ENCODE peak calls at places on chromosomes 13 and 19, in seven cellular contexts. M, E, Y, L, H, X and W are unnamed samples. For H3K9me3, the result is how much of the 10 kb centered on the place peaks cover.

GRCh38 chr13:25836709-25837316 is 215.0 kb downstream of the SHISA2 start:
- DNase-seq in L (no peak), M (no peak), X (no peak), H (no peak), Y (no peak), E (no peak), W (no peak)

GRCh38 chr13:113042456-113042855 is 63.1 kb upstream of the F7 start:
- DNase-seq in X (no peak), H (no peak), M (no peak), Y (no peak), L (no peak), E (no peak), W (no peak)

GRCh38 chr13:40124648-40125045 is 469.2 kb downstream of the COG6 start:
- DNase-seq in H (no peak), M (no peak), L (no peak), Y (no peak), E (no peak), X (no peak), W (no peak)

GRCh38 chr13:26498524-26499208 is 58.8 kb upstream of the WASF3 start:
- DNase-seq in L (no peak), Y (no peak), H (no peak), E (no peak), X (no peak), M (no peak), W (no peak)

GRCh38 chr13:98450495-98451167 is 126.3 kb downstream of the STK24 start:
- DNase-seq in Y (no peak), E (no peak), H (peak), L (peak), X (no peak), M (peak), W (no peak)

GRCh38 chr19:4365791-4366665 is 22.7 kb downstream of the MPND start:
- DNase-seq in E (no peak), M (no peak), X (no peak), Y (no peak), L (no peak), H (no peak), W (no peak)

GRCh38 chr13:20847298-20847697 is 55.2 kb downstream of the XPO4 start:
- DNase-seq in Y (no peak), L (no peak), M (no peak), E (no peak), X (no peak), H (peak), W (no peak)

GRCh38 chr13:98599502-98600328 is 22.8 kb upstream of the STK24 start:
- DNase-seq in L (no peak), X (no peak), Y (no peak), E (no peak), H (peak), M (no peak), W (no peak)

GRCh38 chr13:36090592-36090991 is 40.6 kb downstream of the DCLK1 start:
- DNase-seq in Y (no peak), E (no peak), M (no peak), X (no peak), H (no peak), L (no peak), W (no peak)

GRCh38 chr19:3753631-3754410 is 7.7 kb downstream of the APBA3 start:
- DNase-seq in X (no peak), Y (no peak), H (no peak), L (no peak), M (no peak), E (no peak), W (no peak)

GRCh38 chr13:34847751-34848150 is 94.3 kb upstream of the NBEA start:
- DNase-seq in H (peak), E (no peak), X (no peak), M (no peak), L (no peak), Y (no peak), W (no peak)

GRCh38 chr13:46949211-46949610 is 52.4 kb upstream of the HTR2A start:
- DNase-seq in E (no peak), Y (no peak), L (no peak), H (no peak), X (no peak), M (no peak), W (no peak)

GRCh38 chr13:36559388-36559787 is 114.4 kb upstream of the SERTM1 start:
- DNase-seq in E (no peak), M (no peak), X (no peak), H (no peak), Y (no peak), L (no peak), W (no peak)

GRCh38 chr19:7355151-7355845 is 6.6 kb downstream of the ARHGEF18 start:
- DNase-seq in H (no peak), X (no peak), Y (no peak), M (no peak), L (no peak), E (no peak), W (no peak)

GRCh38 chr19:35462476-35462953 is 14.5 kb downstream of the FFAR2 start:
- DNase-seq in H (no peak), Y (no peak), M (peak), L (no peak), E (no peak), X (no peak), W (peak)

GRCh38 chr19:28424662-28425430 is 788.1 kb downstream of the UQCRFS1 start:
- DNase-seq in H (no peak), E (no peak), M (no peak), Y (no peak), X (no peak), L (no peak), W (no peak)

GRCh38 chr19:14369399-14370168 is 11.7 kb upstream of the ADGRE5 start:
- DNase-seq in M (no peak), H (peak), X (no peak), Y (no peak), E (no peak), L (no peak), W (peak)

GRCh38 chr13:49828452-49828851 is 36.0 kb upstream of the KPNA3 start:
- DNase-seq in H (no peak), E (no peak), L (no peak), X (no peak), M (peak), Y (no peak), W (no peak)

GRCh38 chr13:97600438-97601080 is 166.6 kb downstream of the RAP2A start:
- DNase-seq in L (no peak), H (no peak), Y (no peak), E (no peak), X (no peak), M (no peak), W (no peak)

GRCh38 chr13:89869312-89869711 is 1478.2 kb upstream of the MIR17HG start:
- DNase-seq in M (no peak), E (no peak), Y (no peak), L (no peak), X (no peak), H (no peak), W (no peak)

GRCh38 chr19:14536926-14537692 is 7.7 kb downstream of the TECR start:
- DNase-seq in E (peak), L (peak), H (peak), Y (no peak), X (peak), M (peak), W (peak)

GRCh38 chr13:100881291-100881864 is 206.8 kb upstream of the TMTC4 start:
- DNase-seq in H (no peak), M (no peak), Y (no peak), L (no peak), X (no peak), E (no peak), W (no peak)

GRCh38 chr19:16821081-16821480 is 8.1 kb upstream of the SIN3B start:
- DNase-seq in X (no peak), E (no peak), L (no peak), M (no peak), H (no peak), Y (no peak), W (no peak)

GRCh38 chr19:38433268-38433733 is at the start of gene RYR1:
- DNase-seq in H (peak), E (peak), L (peak), M (peak), Y (no peak), X (peak), W (peak)

GRCh38 chr13:29383476-29383875 is 212.0 kb downstream of the SLC7A1 start:
- DNase-seq in L (no peak), E (no peak), X (no peak), M (no peak), Y (no peak), H (no peak), W (no peak)

GRCh38 chr13:22848539-22849052 is 332.2 kb upstream of the SGCG start:
- DNase-seq in E (no peak), H (no peak), M (no peak), Y (no peak), L (peak), X (no peak), W (no peak)

GRCh38 chr13:91153372-91153771 is 194.1 kb upstream of the MIR17HG start:
- DNase-seq in M (no peak), X (no peak), E (no peak), L (no peak), H (no peak), Y (no peak), W (no peak)

GRCh38 chr19:5705552-5705951 is 14.4 kb downstream of the LONP1 start:
- DNase-seq in M (no peak), L (no peak), E (no peak), H (no peak), X (no peak), Y (no peak), W (no peak)

GRCh38 chr19:46221152-46221551 is 8.4 kb upstream of the IGFL1 start:
- DNase-seq in M (no peak), H (no peak), E (no peak), Y (no peak), X (no peak), L (no peak), W (no peak)

GRCh38 chr13:98632971-98633370 is 56.1 kb upstream of the STK24 start:
- DNase-seq in E (no peak), X (no peak), M (no peak), Y (no peak), H (no peak), L (no peak), W (no peak)

GRCh38 chr19:33411621-33412180 is 38.2 kb downstream of the CEBPG start:
- DNase-seq in H (no peak), X (no peak), Y (no peak), L (no peak), M (no peak), E (no peak), W (no peak)

GRCh38 chr19:53881482-53882390 is at the start of gene PRKCG:
- DNase-seq in E (peak), X (no peak), H (peak), L (peak), Y (no peak), M (no peak), W (peak)

GRCh38 chr13:73324842-73325241 is 266.0 kb downstream of the KLF5 start:
- DNase-seq in M (no peak), Y (no peak), L (no peak), X (no peak), H (no peak), E (no peak), W (no peak)

GRCh38 chr13:39527961-39528720 is 74.9 kb downstream of the LHFPL6 start:
- DNase-seq in H (no peak), E (peak), Y (no peak), L (no peak), X (no peak), M (no peak), W (no peak)

GRCh38 chr19:38304866-38305429 is 897 bp downstream of the C19orf33 start:
- DNase-seq in X (peak), L (no peak), M (no peak), E (peak), Y (peak), H (peak), W (no peak)

GRCh38 chr13:40064723-40065122 is 409.3 kb downstream of the COG6 start:
- DNase-seq in E (peak), Y (no peak), X (no peak), M (no peak), H (no peak), L (no peak), W (no peak)

GRCh38 chr13:32650705-32651311 is 64.6 kb downstream of the PDS5B start:
- DNase-seq in L (no peak), M (peak), E (peak), X (no peak), H (peak), Y (peak), W (peak)

GRCh38 chr19:18507021-18507726 is 14.7 kb downstream of the ELL start:
- DNase-seq in M (no peak), E (no peak), L (peak), Y (no peak), X (no peak), H (no peak), W (peak)

GRCh38 chr19:57267294-57267693 is 13.0 kb upstream of the ZNF460 start:
- DNase-seq in M (no peak), X (no peak), E (no peak), L (no peak), H (no peak), Y (no peak), W (no peak)

GRCh38 chr13:67841071-67841470 is 610.9 kb upstream of the PCDH9 start:
- DNase-seq in H (no peak), L (no peak), X (no peak), E (no peak), M (no peak), Y (no peak), W (no peak)
- TF ChIP-seq CTCF in H (no peak), L (no peak), X (no peak), E (no peak), M (peak), Y (no peak), W (no peak)

DNA sequence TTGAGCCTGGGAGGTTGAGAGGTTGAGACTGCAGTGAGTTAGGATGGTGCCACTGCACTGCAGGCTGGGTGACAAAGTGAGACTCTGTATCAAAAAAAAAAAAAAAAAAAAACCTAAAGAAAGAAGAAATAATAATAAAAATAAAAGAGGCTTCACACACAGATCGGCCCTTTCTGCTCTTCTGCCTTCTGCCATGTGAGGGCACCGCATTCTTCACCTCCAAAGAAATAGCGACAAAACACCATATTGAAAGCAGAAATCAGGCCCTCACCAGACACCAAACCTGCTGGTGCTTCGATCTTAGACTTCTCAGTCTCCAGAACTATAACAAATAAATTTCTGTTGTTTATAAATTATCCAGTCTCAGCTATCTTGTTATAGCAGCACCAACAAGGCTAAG is 3.0 kb downstream of the ZNF649 start:
- DNase-seq in L (no peak), M (no peak), H (no peak), Y (no peak), X (no peak), E (no peak), W (no peak)
- H3K9me3 ChIP-seq in L (half or more), M (under half), H (under half), Y (under half), X (under half), E (half or more), W (half or more)

GRCh38 chr19:47239152-47239551 is 8.2 kb upstream of the BBC3 start:
- DNase-seq in H (no peak), L (no peak), E (no peak), Y (no peak), X (no peak), M (peak), W (no peak)
- H3K27ac ChIP-seq in H (no peak), L (no peak), E (no peak), Y (no peak), X (no peak), M (no peak), W (no peak)

DNA sequence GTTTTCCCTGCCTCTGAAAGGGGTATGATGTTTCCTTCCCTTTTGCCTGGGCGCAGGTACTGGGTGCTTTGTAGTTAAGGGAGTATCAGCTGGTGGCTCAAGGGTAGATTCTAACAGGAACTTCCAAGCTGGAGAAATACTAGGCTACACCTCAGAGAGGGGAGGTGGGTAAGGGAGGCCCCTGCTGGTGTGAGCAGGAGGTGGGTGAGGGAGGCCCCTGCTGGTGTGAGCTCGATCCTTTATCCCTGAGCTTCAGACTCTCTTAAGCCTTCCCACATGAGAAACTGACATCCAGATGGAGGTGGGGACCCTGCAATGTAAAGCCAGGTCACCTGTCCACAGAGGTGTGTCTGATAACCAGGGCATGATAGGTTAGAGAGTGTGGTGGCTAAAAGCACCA is 32.1 kb downstream of the CYP2B6 start:
- DNase-seq in Y (no peak), M (no peak), X (no peak), H (no peak), E (no peak), L (no peak), W (no peak)
- TF ChIP-seq CTCF in Y (no peak), M (peak), X (no peak), H (no peak), E (no peak), L (no peak), W (no peak)

GRCh38 chr19:51820821-51821446 is 26.0 kb downstream of the FPR3 start:
- DNase-seq in E (no peak), H (no peak), M (no peak), Y (no peak), X (no peak), L (no peak), W (no peak)
- H3K9me3 ChIP-seq in E (half or more), H (under half), M (under half), Y (under half), X (under half), L (under half), W (under half)

GRCh38 chr19:55179570-55180484 is at the start of gene SYT5:
- DNase-seq in L (no peak), M (peak), E (peak), Y (no peak), X (no peak), H (peak), W (peak)
- H3K27ac ChIP-seq in L (no peak), M (no peak), E (no peak), Y (no peak), X (no peak), H (no peak), W (no peak)

DNA sequence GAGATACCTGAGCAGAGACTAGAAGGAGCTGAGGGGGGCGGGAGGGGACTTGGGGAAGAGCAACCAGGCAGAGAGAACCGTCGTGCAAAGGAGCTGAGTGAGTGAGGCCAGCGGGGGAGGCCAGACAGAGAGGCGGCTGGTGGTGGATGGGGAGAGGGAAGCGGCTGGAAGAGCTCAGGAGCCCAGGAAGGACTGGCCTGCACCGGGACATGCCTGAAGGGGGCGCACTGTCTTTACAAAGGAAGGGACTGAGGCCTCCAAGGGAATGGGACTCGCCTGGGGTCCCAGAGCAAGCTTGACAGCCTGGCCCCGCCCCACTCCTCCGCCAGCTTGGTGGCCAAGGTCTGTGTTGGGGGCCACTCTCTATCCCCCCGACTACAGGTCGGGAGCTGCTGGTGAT is 14.9 kb downstream of the ONECUT3 start:
- DNase-seq in E (no peak), H (peak), X (no peak), Y (no peak), M (no peak), L (no peak), W (no peak)
- TF ChIP-seq CTCF in E (no peak), H (peak), X (no peak), Y (no peak), M (peak), L (no peak), W (no peak)

GRCh38 chr13:27745301-27745700 is 47.0 kb upstream of the GSX1 start:
- DNase-seq in L (no peak), Y (no peak), X (no peak), H (no peak), M (no peak), E (no peak), W (no peak)
- H3K9me3 ChIP-seq in L (under half), Y (under half), X (under half), H (under half), M (under half), E (under half), W (under half)